ENCODE peak calls at places on chromosomes 13 and 19, in five cellular contexts. B, S, V, I and M are unnamed samples.

GRCh38 chr13:48827709-48828108 is 148.0 kb upstream of the FNDC3A start:
- ATAC-seq in B (no peak), V (no peak), S (no peak), I (peak), M (no peak)

GRCh38 chr13:47085346-47085745 is 188.5 kb upstream of the HTR2A start:
- ATAC-seq in B (no peak), S (no peak), V (no peak), I (no peak), M (no peak)

GRCh38 chr13:108003626-108004025 is 211.7 kb downstream of the LIG4 start:
- ATAC-seq in I (no peak), V (no peak), B (no peak), S (no peak), M (peak)

GRCh38 chr13:38707433-38707832 is 20.6 kb downstream of the FREM2 start:
- ATAC-seq in I (no peak), B (no peak), V (no peak), S (no peak), M (no peak)

GRCh38 chr13:76887070-76887563 is 912 bp upstream of the KCTD12 start:
- ATAC-seq in B (no peak), S (no peak), I (no peak), V (no peak), M (no peak)

GRCh38 chr13:81142306-81142999 is 801.5 kb upstream of the SPRY2 start:
- ATAC-seq in V (no peak), S (no peak), B (no peak), I (no peak), M (no peak)

GRCh38 chr19:40976134-40976533 is 14.9 kb upstream of the CYP2B6 start:
- ATAC-seq in S (no peak), I (no peak), B (no peak), V (no peak), M (no peak)

GRCh38 chr13:47025791-47026419 is 129.1 kb upstream of the HTR2A start:
- ATAC-seq in B (no peak), V (no peak), I (no peak), S (no peak), M (no peak)

GRCh38 chr19:49427855-49428546 is 2.8 kb downstream of the GFY start:
- ATAC-seq in I (peak), V (peak), S (peak), B (peak), M (peak)

GRCh38 chr13:28429685-28430290 is 65.1 kb downstream of the FLT1 start:
- ATAC-seq in B (no peak), I (no peak), V (no peak), S (no peak), M (peak)

GRCh38 chr13:80923907-80924306 is 583.0 kb upstream of the SPRY2 start:
- ATAC-seq in V (no peak), S (no peak), I (no peak), B (no peak), M (no peak)

GRCh38 chr19:56253737-56254136 is 18.8 kb upstream of the EDDM13 start:
- ATAC-seq in B (no peak), I (peak), V (peak), S (no peak), M (peak)

GRCh38 chr13:29704648-29705047 is 109.2 kb upstream of the SLC7A1 start:
- ATAC-seq in B (no peak), S (no peak), V (no peak), I (no peak), M (no peak)

GRCh38 chr13:46905249-46905648 is 8.4 kb upstream of the HTR2A start:
- ATAC-seq in I (no peak), B (no peak), S (no peak), V (no peak), M (no peak)

GRCh38 chr19:45049073-45049736 is 10.4 kb downstream of the CLASRP start:
- ATAC-seq in I (no peak), V (no peak), B (peak), S (no peak), M (no peak)

GRCh38 chr13:80900557-80900956 is 559.6 kb upstream of the SPRY2 start:
- ATAC-seq in V (no peak), B (no peak), S (no peak), I (no peak), M (no peak)

GRCh38 chr13:40682449-40683240 is 16.2 kb upstream of the FOXO1 start:
- ATAC-seq in V (no peak), B (no peak), S (peak), I (peak), M (no peak)

GRCh38 chr13:93234459-93234858 is 7.9 kb downstream of the GPC6 start:
- ATAC-seq in V (no peak), I (no peak), B (no peak), S (no peak), M (no peak)

GRCh38 chr13:90105881-90106496 is 1241.5 kb upstream of the MIR17HG start:
- ATAC-seq in I (no peak), S (no peak), B (peak), V (no peak), M (no peak)

GRCh38 chr19:1268392-1269064 is 604 bp upstream of the CIRBP start:
- ATAC-seq in S (no peak), V (no peak), I (no peak), B (no peak), M (no peak)

GRCh38 chr19:35355851-35356460 is 2.3 kb upstream of the FFAR3 start:
- ATAC-seq in S (no peak), B (no peak), I (no peak), V (no peak), M (no peak)

GRCh38 chr13:99228737-99229691 is 28.4 kb downstream of the UBAC2 start:
- ATAC-seq in S (peak), I (peak), B (peak), V (peak), M (peak)

GRCh38 chr13:98429977-98430785 is 146.7 kb downstream of the STK24 start:
- ATAC-seq in V (no peak), S (no peak), I (no peak), B (no peak), M (no peak)

GRCh38 chr13:111845621-111846351 is 221.2 kb upstream of the SOX1 start:
- ATAC-seq in B (no peak), V (no peak), S (no peak), I (no peak), M (no peak)

GRCh38 chr19:4636151-4636717 is 3.1 kb upstream of the TNFAIP8L1 start:
- ATAC-seq in I (peak), S (peak), B (no peak), V (peak), M (peak)

GRCh38 chr13:97179501-97179900 is 42.6 kb upstream of the MBNL2 start:
- ATAC-seq in V (no peak), B (no peak), I (no peak), S (no peak), M (no peak)

GRCh38 chr13:50787316-50788195 is 55.9 kb downstream of the DLEU7 start:
- ATAC-seq in I (no peak), V (no peak), B (no peak), S (no peak), M (no peak)

GRCh38 chr19:58181902-58182576 is 822 bp upstream of the ZNF274 start:
- ATAC-seq in S (no peak), I (no peak), V (no peak), B (no peak), M (no peak)

GRCh38 chr19:41597600-41598041 is 21.7 kb downstream of the CEACAM21 start:
- ATAC-seq in V (peak), I (peak), B (peak), S (peak), M (peak)

GRCh38 chr19:50341091-50341564 is 12.0 kb upstream of the KCNC3 start:
- ATAC-seq in V (no peak), I (peak), S (peak), B (no peak), M (peak)

GRCh38 chr13:109786457-109787134 is at the start of gene IRS2:
- ATAC-seq in S (peak), I (peak), V (peak), B (peak), M (peak)

GRCh38 chr19:8370176-8371010 is 6.4 kb downstream of the ANGPTL4 start:
- ATAC-seq in B (no peak), I (no peak), V (no peak), S (no peak), M (no peak)

GRCh38 chr13:40139896-40140520 is 484.5 kb downstream of the COG6 start:
- ATAC-seq in V (no peak), S (no peak), B (no peak), I (peak), M (no peak)

GRCh38 chr13:90553167-90553566 is 794.3 kb upstream of the MIR17HG start:
- ATAC-seq in S (no peak), V (no peak), I (no peak), B (peak), M (no peak)

GRCh38 chr13:98810746-98811145 is 58.3 kb upstream of the SLC15A1 start:
- ATAC-seq in B (no peak), I (peak), V (no peak), S (no peak), M (no peak)

GRCh38 chr19:4972509-4973230 is 3.8 kb downstream of the KDM4B start:
- ATAC-seq in B (no peak), I (no peak), V (no peak), S (no peak), M (no peak)

GRCh38 chr13:42218576-42218975 is 53.4 kb upstream of the AKAP11 start:
- ATAC-seq in V (no peak), B (no peak), I (no peak), S (no peak), M (no peak)

GRCh38 chr13:47903836-47904235 is 97.2 kb downstream of the SUCLA2 start:
- ATAC-seq in S (no peak), V (peak), B (no peak), I (no peak), M (no peak)

GRCh38 chr19:10625003-10625761 is at the start of gene SLC44A2:
- ATAC-seq in I (no peak), V (peak), B (peak), S (peak), M (peak)

GRCh38 chr19:18999016-18999758 is 34.1 kb downstream of the SUGP2 start:
- ATAC-seq in V (peak), I (no peak), B (no peak), S (peak), M (no peak)